ENCODE peak calls at places on chromosomes 3 and 15, in four cellular contexts. One of them, this sample, is unnamed.

GRCh38 chr3:192444096-192444790 is 283.1 kb downstream of the FGF12 start:
- DNase-seq in ovary: peak; percentile 75
- DNase-seq in fibroblast of pulmonary artery: peak; percentile 75
- DNase-seq in AG04450: peak; percentile 13
- DNase-seq in this sample: peak; percentile 39

GRCh38 chr15:38069001-38069400 is 134.6 kb downstream of the TMCO5A start:
- DNase-seq in ovary: no peak
- DNase-seq in fibroblast of pulmonary artery: peak; percentile 84
- DNase-seq in AG04450: no peak
- DNase-seq in this sample: no peak

GRCh38 chr3:101379695-101380376 is 59.5 kb upstream of the IMPG2 start:
- DNase-seq in ovary: no peak
- DNase-seq in fibroblast of pulmonary artery: no peak
- DNase-seq in AG04450: no peak
- DNase-seq in this sample: no peak

GRCh38 chr15:90362936-90363212 is 10.8 kb downstream of the ZNF774 start:
- DNase-seq in fibroblast of pulmonary artery: peak; percentile 92
- DNase-seq in ovary: no peak
- DNase-seq in AG04450: peak; percentile 53
- DNase-seq in this sample: no peak

GRCh38 chr3:138317687-138318086 is 12.0 kb downstream of the NME9 start:
- DNase-seq in ovary: no peak
- DNase-seq in AG04450: no peak
- DNase-seq in fibroblast of pulmonary artery: no peak
- DNase-seq in this sample: no peak

GRCh38 chr3:102180291-102180931 is 254.4 kb upstream of the ZPLD1 start:
- DNase-seq in AG04450: peak; percentile 82
- DNase-seq in fibroblast of pulmonary artery: peak; percentile 95
- DNase-seq in ovary: no peak
- DNase-seq in this sample: peak; percentile 31

GRCh38 chr3:134426660-134427181 is 52.5 kb upstream of the AMOTL2 start:
- DNase-seq in AG04450: peak; percentile 74
- DNase-seq in ovary: no peak
- DNase-seq in fibroblast of pulmonary artery: peak; percentile 35
- DNase-seq in this sample: no peak

GRCh38 chr15:99244306-99244705 is 5.1 kb downstream of the TTC23 start:
- DNase-seq in AG04450: no peak
- DNase-seq in ovary: no peak
- DNase-seq in fibroblast of pulmonary artery: no peak
- DNase-seq in this sample: no peak

GRCh38 chr3:166190360-166190759 is 353.1 kb upstream of the BCHE start:
- DNase-seq in fibroblast of pulmonary artery: peak; percentile 35
- DNase-seq in AG04450: peak; percentile 70
- DNase-seq in ovary: no peak
- DNase-seq in this sample: no peak

DNA sequence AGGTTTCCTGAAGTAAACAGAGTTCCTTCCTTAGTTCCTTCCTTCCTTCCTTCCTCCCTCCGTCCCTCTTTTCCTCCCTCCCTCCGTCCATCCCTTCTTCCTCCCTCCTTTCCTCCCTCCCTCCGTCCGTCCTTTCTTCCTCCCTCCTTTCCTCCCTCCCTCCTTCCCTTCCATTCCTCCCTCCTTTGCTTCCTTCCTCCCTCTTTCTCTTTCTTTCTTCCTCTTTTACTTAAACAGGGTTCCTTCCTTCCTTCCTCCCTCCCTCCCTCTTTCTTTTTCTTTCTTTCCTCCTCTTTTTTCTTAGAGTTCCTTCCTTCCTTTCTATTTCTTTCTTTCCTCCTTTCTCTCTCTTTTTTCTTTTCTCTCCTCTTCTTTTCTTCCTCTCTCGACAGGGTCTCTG is 35.2 kb downstream of the ATR start:
- DNase-seq in ovary: no peak
- DNase-seq in fibroblast of pulmonary artery: no peak
- DNase-seq in AG04450: no peak
- DNase-seq in this sample: no peak
- TF ChIP-seq CTCF in ovary: no peak
- TF ChIP-seq CTCF in fibroblast of pulmonary artery: no peak
- TF ChIP-seq CTCF in AG04450: no peak
- TF ChIP-seq CTCF in this sample: no peak

DNA sequence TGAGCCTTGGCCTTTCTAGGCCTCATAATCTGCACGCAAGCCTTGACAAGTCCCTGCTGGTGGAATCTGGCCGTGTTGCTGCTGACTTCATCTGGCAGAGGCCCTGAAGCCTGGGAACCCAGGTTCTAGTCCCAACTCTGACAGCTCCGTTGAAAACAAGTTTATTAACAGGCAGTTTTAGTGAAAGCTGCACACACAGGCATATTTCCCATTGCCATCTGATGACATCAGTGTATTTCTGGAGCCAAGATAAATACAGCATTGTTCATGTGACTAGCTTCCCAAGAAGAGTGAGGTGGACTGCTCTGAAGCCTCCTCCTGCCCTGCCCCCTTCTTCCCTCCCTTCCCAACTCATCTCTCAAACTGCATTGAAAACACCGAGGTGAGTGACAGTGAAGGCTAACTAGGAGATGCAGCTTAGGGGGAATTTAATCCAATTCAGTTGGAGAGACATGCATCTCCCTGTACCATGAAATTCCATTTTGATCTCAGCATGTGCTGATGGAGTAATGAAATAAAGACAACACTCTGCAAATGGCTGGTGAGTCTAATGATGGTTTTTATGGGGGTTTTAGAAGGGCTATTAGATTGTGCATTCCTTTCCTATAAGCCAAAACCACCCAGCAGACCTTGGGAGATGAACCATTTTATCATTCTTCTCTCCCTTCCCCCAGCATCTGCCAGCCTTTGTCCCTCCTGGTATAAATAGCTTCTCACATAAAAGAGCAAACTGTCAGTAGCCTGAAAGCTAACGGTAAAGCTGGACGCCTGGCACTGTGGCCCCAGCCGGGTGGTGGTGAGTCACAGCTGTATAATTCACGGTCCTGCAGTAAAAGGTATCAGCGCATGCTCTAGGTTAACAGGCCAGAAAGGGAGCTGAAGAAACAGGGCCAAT is 38.0 kb downstream of the PRICKLE2 start:
- DNase-seq in AG04450: peak; percentile 95
- DNase-seq in ovary: peak; percentile 78
- DNase-seq in fibroblast of pulmonary artery: peak; percentile 97
- DNase-seq in this sample: peak; percentile 54
- H3K4me3 ChIP-seq in AG04450: peak overlapping the region; percentile 20
- H3K4me3 ChIP-seq in ovary: no peak overlapping the region
- H3K4me3 ChIP-seq in fibroblast of pulmonary artery: peak overlapping the region; percentile 9
- H3K4me3 ChIP-seq in this sample: no peak overlapping the region

DNA sequence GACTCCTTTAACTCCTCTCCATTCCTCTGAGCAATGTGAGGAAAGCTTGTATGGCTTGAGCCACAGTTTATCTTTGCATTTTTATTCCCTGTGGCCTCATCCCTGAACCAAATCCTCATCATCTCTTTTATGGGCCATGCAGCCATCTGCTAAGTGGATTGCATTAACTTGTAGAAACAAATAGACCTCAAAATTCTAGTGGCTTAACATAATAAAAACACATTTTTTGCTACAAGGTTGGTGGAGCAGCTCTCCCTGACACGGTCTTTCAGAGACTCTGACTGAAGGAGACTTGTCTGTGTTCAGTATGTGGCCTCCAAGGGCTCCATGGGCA is 135.3 kb downstream of the RPL22L1 start:
- DNase-seq in ovary: no peak
- DNase-seq in fibroblast of pulmonary artery: no peak
- DNase-seq in AG04450: no peak
- DNase-seq in this sample: no peak
- TF ChIP-seq CTCF in ovary: no peak
- TF ChIP-seq CTCF in fibroblast of pulmonary artery: no peak
- TF ChIP-seq CTCF in AG04450: no peak
- TF ChIP-seq CTCF in this sample: no peak

GRCh38 chr15:30903497-30904187 is at the start of gene FAN1:
- DNase-seq in fibroblast of pulmonary artery: peak; percentile 88
- DNase-seq in ovary: peak; percentile 81
- DNase-seq in AG04450: peak; percentile 56
- DNase-seq in this sample: peak; percentile 90

GRCh38 chr15:30905821-30906220 is 2.1 kb downstream of the FAN1 start:
- DNase-seq in fibroblast of pulmonary artery: no peak
- DNase-seq in ovary: no peak
- DNase-seq in AG04450: no peak
- DNase-seq in this sample: no peak

GRCh38 chr15:30901889-30902288 is 1.8 kb upstream of the FAN1 start:
- DNase-seq in ovary: no peak
- DNase-seq in AG04450: no peak
- DNase-seq in fibroblast of pulmonary artery: no peak
- DNase-seq in this sample: no peak

GRCh38 chr15:30906366-30906765 is 2.7 kb downstream of the FAN1 start:
- DNase-seq in AG04450: no peak
- DNase-seq in fibroblast of pulmonary artery: no peak
- DNase-seq in ovary: no peak
- DNase-seq in this sample: no peak

GRCh38 chr15:30904812-30905211 is 1.1 kb downstream of the FAN1 start:
- DNase-seq in ovary: no peak
- DNase-seq in fibroblast of pulmonary artery: no peak
- DNase-seq in AG04450: no peak
- DNase-seq in this sample: no peak
- H3K4me3 ChIP-seq in ovary: no peak overlapping the region
- H3K4me3 ChIP-seq in fibroblast of pulmonary artery: no peak overlapping the region
- H3K4me3 ChIP-seq in AG04450: peak overlapping the region; percentile 88
- H3K4me3 ChIP-seq in this sample: no peak overlapping the region

GRCh38 chr3:31571325-31571724 is 38.6 kb downstream of the STT3B start:
- DNase-seq in ovary: no peak
- DNase-seq in AG04450: no peak
- DNase-seq in fibroblast of pulmonary artery: no peak
- DNase-seq in this sample: no peak

GRCh38 chr3:31562525-31562924 is 29.8 kb downstream of the STT3B start:
- DNase-seq in AG04450: no peak
- DNase-seq in fibroblast of pulmonary artery: no peak
- DNase-seq in ovary: no peak
- DNase-seq in this sample: no peak

GRCh38 chr3:31565288-31565687 is 32.6 kb downstream of the STT3B start:
- DNase-seq in fibroblast of pulmonary artery: peak; percentile 66
- DNase-seq in ovary: no peak
- DNase-seq in AG04450: no peak
- DNase-seq in this sample: no peak

GRCh38 chr3:31568649-31569048 is 35.9 kb downstream of the STT3B start:
- DNase-seq in ovary: no peak
- DNase-seq in fibroblast of pulmonary artery: no peak
- DNase-seq in AG04450: no peak
- DNase-seq in this sample: no peak

DNA sequence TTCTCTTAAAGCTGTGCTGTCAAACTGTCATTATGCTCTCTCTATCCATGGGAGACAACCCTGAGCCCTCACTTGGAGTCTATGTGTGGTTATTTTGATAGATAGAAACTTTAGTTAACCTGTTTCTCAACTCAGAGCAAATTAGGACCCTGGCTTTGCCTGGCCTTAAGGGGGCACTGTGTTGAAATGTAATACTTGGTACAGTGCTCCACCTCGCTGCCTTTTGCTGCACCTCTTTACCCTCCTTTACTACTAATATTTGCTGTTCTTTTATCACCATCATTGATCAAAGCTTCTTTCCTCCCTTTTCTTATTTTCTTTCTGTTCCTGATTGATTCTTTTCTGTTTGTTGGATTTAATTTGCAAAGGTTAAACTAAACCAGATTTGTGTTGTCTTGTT is 34.3 kb downstream of the STT3B start:
- DNase-seq in fibroblast of pulmonary artery: no peak
- DNase-seq in ovary: no peak
- DNase-seq in AG04450: no peak
- DNase-seq in this sample: no peak
- TF ChIP-seq CTCF in fibroblast of pulmonary artery: peak; percentile 41
- TF ChIP-seq CTCF in ovary: no peak
- TF ChIP-seq CTCF in AG04450: peak; percentile 26
- TF ChIP-seq CTCF in this sample: peak; percentile 46

GRCh38 chr3:59547874-59548273 is 498.0 kb upstream of the CFAP20DC start:
- DNase-seq in fibroblast of pulmonary artery: no peak
- DNase-seq in AG04450: no peak
- DNase-seq in ovary: no peak
- DNase-seq in this sample: no peak
- H3K4me3 ChIP-seq in fibroblast of pulmonary artery: no peak overlapping the region
- H3K4me3 ChIP-seq in AG04450: no peak overlapping the region
- H3K4me3 ChIP-seq in ovary: no peak overlapping the region
- H3K4me3 ChIP-seq in this sample: no peak overlapping the region

This sample was measured in heart right ventricle.